ENCODE peak calls at places on chromosomes 12 and 14, in eight cellular contexts. I is heart left ventricle; G is CD4-positive, alpha-beta T cell; V is fibroblast of the aortic adventitia; U is keratinocyte; K is AG09309; W is HFFc6; C is type B pancreatic cell. P is an unnamed sample.

GRCh38 chr12:53974084-53975018 is at the start of gene HOTAIR:
- DNase-seq in K (no peak), V (no peak), W (no peak), G (no peak), C (no peak), U (no peak), I (no peak), P (no peak)

GRCh38 chr14:78154827-78155226 is 15.3 kb upstream of the NRXN3 start:
- DNase-seq in W (no peak), G (no peak), V (no peak), I (no peak), C (no peak), K (no peak), U (no peak), P (no peak)

GRCh38 chr12:93572712-93573551 is 457 bp downstream of the SOCS2 start:
- DNase-seq in K (no peak), U (no peak), W (no peak), C (no peak), I (peak), G (peak), V (peak), P (no peak)

GRCh38 chr12:45666452-45667215 is 62.9 kb upstream of the ARID2 start:
- DNase-seq in U (no peak), V (peak), C (no peak), K (no peak), W (no peak), G (no peak), I (no peak), P (no peak)

GRCh38 chr12:32444895-32445294 is 45.5 kb downstream of the FGD4 start:
- DNase-seq in G (no peak), V (peak), W (peak), C (no peak), U (peak), I (no peak), K (no peak), P (no peak)

GRCh38 chr12:14364583-14365271 is 755 bp upstream of the ATF7IP start:
- DNase-seq in W (no peak), I (no peak), C (no peak), G (no peak), K (no peak), U (no peak), V (no peak), P (no peak)

GRCh38 chr12:19058235-19059021 is 71.1 kb upstream of the PLEKHA5 start:
- DNase-seq in C (no peak), U (no peak), V (peak), K (no peak), G (no peak), I (no peak), W (no peak), P (no peak)

GRCh38 chr12:52646613-52647012 is 5.4 kb downstream of the KRT2 start:
- DNase-seq in K (no peak), V (no peak), C (no peak), G (no peak), I (no peak), W (no peak), U (no peak), P (no peak)

GRCh38 chr12:132955094-132955932 is 793 bp downstream of the ZNF605 start:
- DNase-seq in V (peak), W (peak), U (no peak), C (no peak), I (peak), G (peak), K (peak), P (peak)

GRCh38 chr14:20610002-20610765 is 19.0 kb upstream of the RNASE12 start:
- DNase-seq in C (no peak), V (peak), I (peak), W (peak), U (peak), G (peak), K (no peak), P (no peak)

GRCh38 chr12:54701940-54702592 is 53.9 kb upstream of the DCD start:
- DNase-seq in K (peak), G (no peak), V (peak), C (no peak), W (peak), I (no peak), U (no peak), P (no peak)

GRCh38 chr12:100163416-100164152 is 20.9 kb upstream of the BLTP3B start:
- DNase-seq in K (no peak), U (no peak), V (peak), C (peak), G (peak), W (peak), I (peak), P (peak)

GRCh38 chr14:30798961-30799360 is 75.4 kb upstream of the COCH start:
- DNase-seq in U (no peak), G (no peak), V (no peak), I (no peak), C (no peak), K (no peak), W (no peak), P (no peak)

GRCh38 chr14:100025111-100025510 is 40.1 kb upstream of the EVL start:
- DNase-seq in C (no peak), V (peak), W (peak), U (no peak), G (peak), I (no peak), K (no peak), P (no peak)
- TF ChIP-seq CTCF in C (peak), V (peak), W (peak), U (peak), G (no peak), I (no peak), K (peak), P (peak)

GRCh38 chr14:50688875-50689274 is 20.8 kb upstream of the SAV1 start:
- DNase-seq in C (no peak), U (no peak), I (no peak), K (no peak), G (no peak), W (no peak), V (no peak), P (no peak)
- TF ChIP-seq CTCF in C (no peak), U (peak), I (no peak), K (no peak), G (no peak), W (no peak), V (no peak), P (no peak)

GRCh38 chr14:75259510-75259855 is 19.1 kb upstream of the FOS start:
- DNase-seq in K (no peak), G (no peak), V (peak), U (no peak), I (no peak), C (no peak), W (peak), P (no peak)
- TF ChIP-seq CTCF in K (peak), G (no peak), V (peak), U (peak), I (no peak), C (no peak), W (peak), P (no peak)

GRCh38 chr12:78002878-78003277 is 172.2 kb downstream of the NAV3 start:
- DNase-seq in W (no peak), G (no peak), I (no peak), V (peak), C (no peak), K (no peak), U (no peak), P (no peak)
- TF ChIP-seq CTCF in W (no peak), G (no peak), I (no peak), V (no peak), C (no peak), K (peak), U (no peak), P (peak)